ENCODE peak calls at places on chromosomes 1 and 21, in five cellular contexts. One of them, this sample, is unnamed.
A peak's percentile ranks its signal among the peaks of the same experiment; 100 is the strongest.

GRCh38 chr1:115976062-115976899 is at the start of gene SLC22A15:
- DNase-seq in stimulated activated CD8-positive, alpha-beta memory T cell treated with anti-CD3 and anti-CD28 coated beads, Interleukin-4, amount 100 ng/mL, for 24 hours: peak; percentile 7
- DNase-seq in cardiac muscle cell: peak; percentile 62
- DNase-seq in HT1080: peak; percentile 76
- DNase-seq in upper lobe of left lung: peak; percentile 94
- DNase-seq in this sample: peak; percentile 68

GRCh38 chr1:38029081-38029681 is 16.6 kb downstream of the UTP11 start:
- DNase-seq in stimulated activated CD8-positive, alpha-beta memory T cell treated with anti-CD3 and anti-CD28 coated beads, Interleukin-4, amount 100 ng/mL, for 24 hours: no peak
- DNase-seq in upper lobe of left lung: no peak
- DNase-seq in HT1080: peak; percentile 31
- DNase-seq in cardiac muscle cell: peak; percentile 68
- DNase-seq in this sample: no peak

GRCh38 chr1:115558275-115558674 is 83.5 kb upstream of the VANGL1 start:
- DNase-seq in upper lobe of left lung: no peak
- DNase-seq in stimulated activated CD8-positive, alpha-beta memory T cell treated with anti-CD3 and anti-CD28 coated beads, Interleukin-4, amount 100 ng/mL, for 24 hours: no peak
- DNase-seq in cardiac muscle cell: no peak
- DNase-seq in HT1080: no peak
- DNase-seq in this sample: no peak

GRCh38 chr1:209634005-209634737 is 18.1 kb downstream of the LAMB3 start:
- DNase-seq in cardiac muscle cell: no peak
- DNase-seq in upper lobe of left lung: peak; percentile 56
- DNase-seq in HT1080: peak; percentile 82
- DNase-seq in stimulated activated CD8-positive, alpha-beta memory T cell treated with anti-CD3 and anti-CD28 coated beads, Interleukin-4, amount 100 ng/mL, for 24 hours: no peak
- DNase-seq in this sample: no peak

GRCh38 chr1:218874313-218874712 is 299.4 kb upstream of the LYPLAL1 start:
- DNase-seq in stimulated activated CD8-positive, alpha-beta memory T cell treated with anti-CD3 and anti-CD28 coated beads, Interleukin-4, amount 100 ng/mL, for 24 hours: no peak
- DNase-seq in HT1080: peak; percentile 95
- DNase-seq in cardiac muscle cell: no peak
- DNase-seq in upper lobe of left lung: no peak
- DNase-seq in this sample: no peak

GRCh38 chr1:84830136-84830535 is 62.9 kb downstream of the LPAR3 start:
- DNase-seq in cardiac muscle cell: no peak
- DNase-seq in HT1080: no peak
- DNase-seq in stimulated activated CD8-positive, alpha-beta memory T cell treated with anti-CD3 and anti-CD28 coated beads, Interleukin-4, amount 100 ng/mL, for 24 hours: no peak
- DNase-seq in upper lobe of left lung: no peak
- DNase-seq in this sample: no peak

GRCh38 chr1:8185400-8185799 is 132.5 kb upstream of the SLC45A1 start:
- DNase-seq in upper lobe of left lung: no peak
- DNase-seq in HT1080: no peak
- DNase-seq in stimulated activated CD8-positive, alpha-beta memory T cell treated with anti-CD3 and anti-CD28 coated beads, Interleukin-4, amount 100 ng/mL, for 24 hours: no peak
- DNase-seq in cardiac muscle cell: no peak
- DNase-seq in this sample: no peak

GRCh38 chr1:24297187-24297851 is 21.8 kb upstream of the GRHL3 start:
- DNase-seq in cardiac muscle cell: no peak
- DNase-seq in upper lobe of left lung: no peak
- DNase-seq in stimulated activated CD8-positive, alpha-beta memory T cell treated with anti-CD3 and anti-CD28 coated beads, Interleukin-4, amount 100 ng/mL, for 24 hours: no peak
- DNase-seq in HT1080: no peak
- DNase-seq in this sample: no peak

GRCh38 chr1:234970731-234971476 is 157.7 kb downstream of the TOMM20 start:
- DNase-seq in upper lobe of left lung: no peak
- DNase-seq in cardiac muscle cell: peak; percentile 76
- DNase-seq in HT1080: peak; percentile 49
- DNase-seq in stimulated activated CD8-positive, alpha-beta memory T cell treated with anti-CD3 and anti-CD28 coated beads, Interleukin-4, amount 100 ng/mL, for 24 hours: no peak
- DNase-seq in this sample: peak; percentile 61

GRCh38 chr21:32574946-32575925 is 10.1 kb downstream of the TCP10L start:
- DNase-seq in stimulated activated CD8-positive, alpha-beta memory T cell treated with anti-CD3 and anti-CD28 coated beads, Interleukin-4, amount 100 ng/mL, for 24 hours: no peak
- DNase-seq in HT1080: no peak
- DNase-seq in cardiac muscle cell: no peak
- DNase-seq in upper lobe of left lung: peak; percentile 55
- DNase-seq in this sample: no peak

GRCh38 chr1:56265205-56265604 is 314.2 kb downstream of the PLPP3 start:
- DNase-seq in HT1080: no peak
- DNase-seq in upper lobe of left lung: no peak
- DNase-seq in cardiac muscle cell: no peak
- DNase-seq in stimulated activated CD8-positive, alpha-beta memory T cell treated with anti-CD3 and anti-CD28 coated beads, Interleukin-4, amount 100 ng/mL, for 24 hours: no peak
- DNase-seq in this sample: no peak

GRCh38 chr1:41588334-41588875 is 103.9 kb upstream of the EDN2 start:
- DNase-seq in cardiac muscle cell: no peak
- DNase-seq in HT1080: no peak
- DNase-seq in stimulated activated CD8-positive, alpha-beta memory T cell treated with anti-CD3 and anti-CD28 coated beads, Interleukin-4, amount 100 ng/mL, for 24 hours: no peak
- DNase-seq in upper lobe of left lung: no peak
- DNase-seq in this sample: no peak

GRCh38 chr1:41882068-41882477 is 36.6 kb downstream of the HIVEP3 start:
- DNase-seq in stimulated activated CD8-positive, alpha-beta memory T cell treated with anti-CD3 and anti-CD28 coated beads, Interleukin-4, amount 100 ng/mL, for 24 hours: no peak
- DNase-seq in HT1080: no peak
- DNase-seq in cardiac muscle cell: no peak
- DNase-seq in upper lobe of left lung: no peak
- DNase-seq in this sample: no peak

GRCh38 chr1:209883341-209883971 is 54.6 kb upstream of the SYT14 start:
- DNase-seq in upper lobe of left lung: no peak
- DNase-seq in HT1080: peak; percentile 69
- DNase-seq in stimulated activated CD8-positive, alpha-beta memory T cell treated with anti-CD3 and anti-CD28 coated beads, Interleukin-4, amount 100 ng/mL, for 24 hours: no peak
- DNase-seq in cardiac muscle cell: no peak
- DNase-seq in this sample: no peak

GRCh38 chr1:156062189-156062588 is 1.2 kb downstream of the RAB25 start:
- DNase-seq in cardiac muscle cell: no peak
- DNase-seq in upper lobe of left lung: no peak
- DNase-seq in HT1080: no peak
- DNase-seq in stimulated activated CD8-positive, alpha-beta memory T cell treated with anti-CD3 and anti-CD28 coated beads, Interleukin-4, amount 100 ng/mL, for 24 hours: no peak
- DNase-seq in this sample: no peak

GRCh38 chr1:114482585-114482984 is 28.4 kb downstream of the TRIM33 start:
- DNase-seq in stimulated activated CD8-positive, alpha-beta memory T cell treated with anti-CD3 and anti-CD28 coated beads, Interleukin-4, amount 100 ng/mL, for 24 hours: no peak
- DNase-seq in HT1080: no peak
- DNase-seq in upper lobe of left lung: no peak
- DNase-seq in cardiac muscle cell: no peak
- DNase-seq in this sample: no peak

GRCh38 chr1:65577278-65577677 is 156.8 kb downstream of the LEPR start:
- DNase-seq in stimulated activated CD8-positive, alpha-beta memory T cell treated with anti-CD3 and anti-CD28 coated beads, Interleukin-4, amount 100 ng/mL, for 24 hours: no peak
- DNase-seq in HT1080: no peak
- DNase-seq in upper lobe of left lung: no peak
- DNase-seq in cardiac muscle cell: no peak
- DNase-seq in this sample: no peak

GRCh38 chr1:64616039-64616438 is 128.8 kb upstream of the RAVER2 start:
- DNase-seq in HT1080: no peak
- DNase-seq in stimulated activated CD8-positive, alpha-beta memory T cell treated with anti-CD3 and anti-CD28 coated beads, Interleukin-4, amount 100 ng/mL, for 24 hours: no peak
- DNase-seq in cardiac muscle cell: peak; percentile 73
- DNase-seq in upper lobe of left lung: no peak
- DNase-seq in this sample: no peak

GRCh38 chr1:20732071-20732587 is 374 bp downstream of the SH2D5 start:
- DNase-seq in HT1080: peak; percentile 93
- DNase-seq in stimulated activated CD8-positive, alpha-beta memory T cell treated with anti-CD3 and anti-CD28 coated beads, Interleukin-4, amount 100 ng/mL, for 24 hours: peak; percentile 44
- DNase-seq in upper lobe of left lung: peak; percentile 92
- DNase-seq in cardiac muscle cell: peak; percentile 84
- DNase-seq in this sample: no peak

GRCh38 chr1:17874665-17875064 is 119.5 kb downstream of the ACTL8 start:
- DNase-seq in HT1080: no peak
- DNase-seq in cardiac muscle cell: peak; percentile 74
- DNase-seq in stimulated activated CD8-positive, alpha-beta memory T cell treated with anti-CD3 and anti-CD28 coated beads, Interleukin-4, amount 100 ng/mL, for 24 hours: no peak
- DNase-seq in upper lobe of left lung: no peak
- DNase-seq in this sample: no peak

GRCh38 chr1:26861889-26862371 is 1.0 kb upstream of the SFN start:
- DNase-seq in cardiac muscle cell: no peak
- DNase-seq in stimulated activated CD8-positive, alpha-beta memory T cell treated with anti-CD3 and anti-CD28 coated beads, Interleukin-4, amount 100 ng/mL, for 24 hours: no peak
- DNase-seq in HT1080: peak; percentile 21
- DNase-seq in upper lobe of left lung: no peak
- DNase-seq in this sample: no peak

GRCh38 chr1:248825573-248825908 is 174 bp downstream of the SH3BP5L start:
- DNase-seq in HT1080: no peak
- DNase-seq in upper lobe of left lung: no peak
- DNase-seq in cardiac muscle cell: no peak
- DNase-seq in stimulated activated CD8-positive, alpha-beta memory T cell treated with anti-CD3 and anti-CD28 coated beads, Interleukin-4, amount 100 ng/mL, for 24 hours: no peak
- DNase-seq in this sample: no peak

This sample was measured in C1 segment of cervical spinal cord.